ENCODE peak calls at places on chromosomes 4 and X, in seven cellular contexts. C is SW 1271, I is H9, Y is ACHN, B is right lobe of liver, G is ELR, F is left cardiac atrium. Q is an unnamed sample.

GRCh38 chr4:24780936-24781538 is 14.3 kb upstream of the SOD3 start:
- DNase-seq in G (no peak), F (no peak), I (no peak), C (no peak), B (no peak), Y (no peak), Q (no peak)

GRCh38 chrX:1086444-1087409 is 125.7 kb downstream of the CRLF2 start:
- DNase-seq in G (peak; percentile 23), C (no peak), B (peak; percentile 5), I (no peak), Y (peak; percentile 30), F (no peak), Q (no peak)

GRCh38 chrX:47358387-47359065 is 11.9 kb upstream of the ZNF157 start:
- DNase-seq in F (no peak), I (no peak), C (no peak), G (no peak), B (no peak), Y (no peak), Q (no peak)

GRCh38 chr4:68494688-68495087 is 47.4 kb downstream of the TMPRSS11E start:
- DNase-seq in F (no peak), Y (no peak), I (no peak), C (no peak), B (no peak), G (no peak), Q (no peak)

GRCh38 chr4:121375262-121375661 is 5.6 kb downstream of the QRFPR start:
- DNase-seq in B (no peak), F (no peak), C (no peak), I (no peak), Y (peak; percentile 63), G (peak; percentile 24), Q (no peak)

GRCh38 chr4:100823066-100823992 is 305.5 kb upstream of the EMCN start:
- DNase-seq in I (no peak), F (no peak), G (peak; percentile 40), C (no peak), B (no peak), Y (no peak), Q (no peak)

GRCh38 chrX:30620980-30621716 is 32.1 kb upstream of the GK start:
- DNase-seq in G (peak; percentile 79), F (no peak), C (no peak), Y (peak; percentile 30), I (no peak), B (no peak), Q (no peak)

GRCh38 chrX:47941423-47941822 is 62.4 kb downstream of the ZNF182 start:
- DNase-seq in G (peak; percentile 21), B (no peak), I (no peak), C (no peak), Y (no peak), F (no peak), Q (no peak)

GRCh38 chrX:154486052-154486395 is 391 bp downstream of the UBL4A start:
- DNase-seq in Y (peak; percentile 1), I (no peak), F (peak; percentile 48), B (no peak), G (peak; percentile 43), C (no peak), Q (peak; percentile 58)

GRCh38 chrX:104539081-104539480 is 26.9 kb upstream of the IL1RAPL2 start:
- DNase-seq in C (no peak), I (no peak), F (no peak), Y (no peak), B (no peak), G (no peak), Q (no peak)

GRCh38 chr4:31085736-31086135 is 365.6 kb downstream of the PCDH7 start:
- DNase-seq in C (no peak), I (no peak), G (no peak), Y (no peak), B (no peak), F (no peak), Q (no peak)

GRCh38 chrX:132612990-132613564 is 124.2 kb upstream of the MBNL3 start:
- DNase-seq in I (peak; percentile 44), C (peak; percentile 6), Y (peak; percentile 6), F (peak; percentile 47), G (peak; percentile 2), B (peak; percentile 57), Q (peak; percentile 58)

GRCh38 chr4:111450867-111451266 is 694.4 kb upstream of the FAM241A start:
- DNase-seq in Y (peak; percentile 15), F (no peak), C (no peak), G (peak; percentile 53), I (no peak), B (no peak), Q (no peak)

GRCh38 chrX:150365051-150365952 is 2.2 kb downstream of the MAMLD1 start:
- DNase-seq in Y (peak; percentile 65), G (peak; percentile 66), F (peak; percentile 75), I (peak; percentile 71), C (peak; percentile 64), B (peak; percentile 83), Q (peak; percentile 55)

GRCh38 chr4:133355636-133356035 is 206.5 kb downstream of the PCDH10 start:
- DNase-seq in B (no peak), I (no peak), G (no peak), C (no peak), F (no peak), Y (no peak), Q (no peak)